ENCODE peak calls at places on chromosomes 2 and 18, in four cellular contexts. J, L, P and X are unnamed samples.

GRCh38 chr2:232339121-232340081 is 39.1 kb upstream of the ALPP start:
- DNase-seq in J (no peak), P (no peak), L (no peak), X (no peak)

GRCh38 chr2:98134138-98134537 is 47.2 kb downstream of the VWA3B start:
- DNase-seq in P (peak; percentile 10), L (peak; percentile 10), J (no peak), X (no peak)

GRCh38 chr2:16774980-16775963 is 109.6 kb upstream of the CYRIA start:
- DNase-seq in J (no peak), P (no peak), L (no peak), X (no peak)

GRCh38 chr2:121036226-121036692 is 248.7 kb downstream of the TFCP2L1 start:
- DNase-seq in J (no peak), P (no peak), L (no peak), X (no peak)

GRCh38 chr2:120486946-120487345 is 141.0 kb downstream of the INHBB start:
- DNase-seq in P (peak; percentile 45), J (no peak), L (no peak), X (no peak)

GRCh38 chr2:103355287-103355686 is 593.5 kb downstream of the TMEM182 start:
- DNase-seq in J (no peak), L (no peak), P (no peak), X (no peak)

GRCh38 chr2:241417626-241418025 is 61.5 kb downstream of the FARP2 start:
- DNase-seq in J (no peak), L (no peak), P (no peak), X (peak; percentile 26)

GRCh38 chr2:144071461-144071860 is 448.5 kb downstream of the ZEB2 start:
- DNase-seq in J (no peak), L (no peak), P (no peak), X (no peak)

GRCh38 chr2:152525277-152525838 is 190.4 kb downstream of the FMNL2 start:
- DNase-seq in P (peak; percentile 85), J (peak; percentile 66), L (no peak), X (no peak)

GRCh38 chr18:73597832-73598615 is 549.6 kb downstream of the FBXO15 start:
- DNase-seq in L (no peak), J (no peak), P (no peak), X (no peak)

GRCh38 chr2:69831354-69831905 is 2.0 kb downstream of the GMCL1 start:
- DNase-seq in P (no peak), L (no peak), J (no peak), X (no peak)

GRCh38 chr2:183671233-183671632 is 547.0 kb downstream of the NUP35 start:
- DNase-seq in P (no peak), L (no peak), J (no peak), X (no peak)

GRCh38 chr2:197777823-197778407 is 7.2 kb downstream of the BOLL start:
- DNase-seq in L (no peak), J (no peak), P (peak; percentile 40), X (peak; percentile 72)

GRCh38 chr18:79486356-79487197 is 90.8 kb downstream of the NFATC1 start:
- DNase-seq in L (no peak), J (no peak), P (no peak), X (no peak)

GRCh38 chr2:185896090-185896693 is 157.6 kb downstream of the FSIP2 start:
- DNase-seq in L (no peak), J (no peak), P (no peak), X (no peak)

GRCh38 chr2:235614900-235615712 is 121.3 kb downstream of the AGAP1 start:
- DNase-seq in P (peak; percentile 95), J (peak; percentile 51), L (no peak), X (no peak)